ENCODE peak calls at places on chromosomes 13 and 19, in ten cellular contexts. C is iPS DF 6.9; U is T1000; J is tibial nerve; W is lung; B is NCI-H1417; T is GM12865; L is progenitor cell of endocrine pancreas; H is activated CD4-positive, alpha-beta T cell treated with anti-CD3 and anti-CD28 coated beads, Interleukin-2, amount 10 ng/mL, durations not matched to agents 24 days and 14 days; R is activated CD8-positive, alpha-beta memory T cell treated with anti-CD3 and anti-CD28 coated beads, Interleukin-2, amount 50 U/mL, for 48 hours. S is an unnamed sample.

GRCh38 chr13:96900992-96901391 is 93.3 kb downstream of the OXGR1 start:
- DNase-seq in L (no peak), T (no peak), H (no peak), J (no peak), W (no peak), B (no peak), C (no peak), R (no peak), U (no peak), S (no peak)

GRCh38 chr19:597406-598315 is 8.0 kb downstream of the HCN2 start:
- DNase-seq in H (peak), B (no peak), U (no peak), T (no peak), J (no peak), L (no peak), W (no peak), R (peak), C (no peak), S (no peak)

GRCh38 chr19:4357095-4357797 is 13.9 kb downstream of the MPND start:
- DNase-seq in H (no peak), T (no peak), J (no peak), W (no peak), U (no peak), R (no peak), B (no peak), C (no peak), L (no peak), S (no peak)

GRCh38 chr19:31232871-31233270 is 116.4 kb downstream of the TSHZ3 start:
- DNase-seq in L (no peak), U (no peak), T (no peak), H (peak), B (no peak), R (no peak), J (no peak), C (no peak), W (no peak), S (no peak)

GRCh38 chr19:47445527-47445926 is 26.2 kb downstream of the SLC8A2 start:
- DNase-seq in B (peak), H (no peak), C (no peak), R (no peak), W (no peak), J (no peak), T (no peak), L (no peak), U (no peak), S (no peak)

GRCh38 chr13:85236431-85236830 is 562.8 kb downstream of the SLITRK6 start:
- DNase-seq in R (no peak), C (no peak), T (no peak), B (no peak), U (no peak), L (no peak), H (no peak), W (no peak), J (no peak), S (no peak)

GRCh38 chr13:45218689-45219088 is 17.8 kb upstream of the KCTD4 start:
- DNase-seq in W (no peak), L (no peak), J (no peak), B (no peak), H (no peak), T (no peak), R (no peak), C (no peak), U (no peak), S (no peak)

GRCh38 chr13:30148171-30148754 is 159.1 kb downstream of the KATNAL1 start:
- DNase-seq in J (no peak), W (no peak), B (no peak), L (no peak), R (no peak), C (no peak), U (no peak), T (peak), H (peak), S (no peak)

GRCh38 chr13:50387124-50387581 is 371.9 kb downstream of the KCNRG start:
- DNase-seq in C (no peak), W (peak), U (no peak), L (no peak), H (peak), J (peak), B (peak), R (no peak), T (peak), S (no peak)

GRCh38 chr13:43159007-43159406 is 135.6 kb downstream of the DNAJC15 start:
- DNase-seq in B (no peak), T (no peak), U (no peak), J (no peak), R (no peak), H (peak), C (no peak), L (no peak), W (no peak), S (no peak)

GRCh38 chr13:100537486-100537885 is 51.1 kb downstream of the GGACT start:
- DNase-seq in H (no peak), T (no peak), L (no peak), R (peak), B (no peak), J (no peak), W (no peak), U (no peak), C (no peak), S (no peak)

GRCh38 chr19:51259348-51260245 is 8.7 kb downstream of the SIGLECL1 start:
- DNase-seq in H (peak), W (no peak), U (no peak), R (peak), T (peak), C (peak), B (peak), J (no peak), L (no peak), S (peak)

GRCh38 chr13:36214163-36214921 is at the start of gene SOHLH2:
- DNase-seq in B (no peak), J (no peak), R (no peak), U (no peak), L (no peak), W (no peak), H (no peak), C (no peak), T (no peak), S (no peak)

GRCh38 chr19:1041835-1042685 is 2.2 kb downstream of the ABCA7 start:
- DNase-seq in R (no peak), J (no peak), B (no peak), W (no peak), H (no peak), C (no peak), T (no peak), U (no peak), L (no peak), S (no peak)

GRCh38 chr13:112748947-112749346 is 59.1 kb downstream of the ATP11A start:
- DNase-seq in L (no peak), B (no peak), R (no peak), U (no peak), J (no peak), C (no peak), W (no peak), T (no peak), H (no peak), S (no peak)

GRCh38 chr13:60957816-60958215 is 457.8 kb downstream of the PCDH20 start:
- DNase-seq in H (no peak), W (no peak), U (no peak), R (no peak), B (no peak), T (no peak), J (no peak), L (no peak), C (no peak), S (no peak)

S was measured in neural crest cell.